ENCODE peak calls at places on chromosome 13, in eight cellular contexts. Y is body of pancreas, P is AG04450, V is astrocyte of the spinal cord, Q is breast epithelium, U is choroid plexus epithelial cell, H is WERI-Rb-1, O is psoas muscle. J is an unnamed sample.

GRCh38 chr13:50208826-50209335 is 193.6 kb downstream of the KCNRG start:
- DNase-seq in V (peak), P (peak), H (no peak), Q (peak), Y (peak), U (peak), O (peak), J (no peak)

GRCh38 chr13:104750377-104750776 is 1684.2 kb upstream of the SLC10A2 start:
- DNase-seq in H (no peak), Y (no peak), Q (no peak), U (peak), P (no peak), V (peak), O (no peak), J (no peak)

GRCh38 chr13:45063261-45063870 is 56.9 kb upstream of the GTF2F2 start:
- DNase-seq in Y (no peak), V (peak), H (no peak), P (no peak), U (no peak), O (no peak), Q (no peak), J (no peak)

GRCh38 chr13:47117268-47117667 is 220.4 kb upstream of the HTR2A start:
- DNase-seq in P (peak), H (no peak), V (peak), U (peak), Q (no peak), O (no peak), Y (no peak), J (no peak)

GRCh38 chr13:49869514-49869913 is 66.6 kb downstream of the SPRYD7 start:
- DNase-seq in P (no peak), O (no peak), Y (peak), H (peak), U (peak), Q (no peak), V (peak), J (no peak)

GRCh38 chr13:106533940-106534843 is 1.3 kb downstream of the EFNB2 start:
- DNase-seq in U (peak), Q (no peak), Y (peak), V (peak), O (peak), P (peak), H (peak), J (peak)

GRCh38 chr13:52845334-52845761 is 3.1 kb downstream of the PCDH8 start:
- DNase-seq in U (no peak), Q (no peak), P (no peak), Y (no peak), V (no peak), O (no peak), H (peak), J (peak)

GRCh38 chr13:46334008-46334407 is 53.0 kb downstream of the RUBCNL start:
- DNase-seq in O (no peak), H (no peak), U (no peak), P (no peak), Q (no peak), Y (no peak), V (no peak), J (peak)

GRCh38 chr13:65964672-65965071 is 1265.5 kb downstream of the PCDH9 start:
- DNase-seq in V (no peak), Q (no peak), Y (no peak), H (no peak), P (no peak), O (no peak), U (no peak), J (no peak)

GRCh38 chr13:31208554-31209122 is 8.9 kb downstream of the B3GLCT start:
- DNase-seq in Q (no peak), U (no peak), V (no peak), P (no peak), O (no peak), H (no peak), Y (no peak), J (no peak)

GRCh38 chr13:34926513-34926912 is 15.6 kb upstream of the NBEA start:
- DNase-seq in P (no peak), Y (no peak), H (no peak), Q (no peak), O (no peak), U (peak), V (peak), J (no peak)

GRCh38 chr13:105735269-105735668 is 800.2 kb downstream of the EFNB2 start:
- DNase-seq in Q (no peak), P (no peak), Y (no peak), V (peak), U (peak), H (no peak), O (no peak), J (no peak)

GRCh38 chr13:49371943-49372636 is 71.8 kb downstream of the CAB39L start:
- DNase-seq in P (no peak), Y (no peak), O (no peak), H (no peak), U (peak), V (peak), Q (no peak), J (no peak)

GRCh38 chr13:99378985-99379734 is 72.0 kb upstream of the GPR183 start:
- DNase-seq in Y (no peak), H (no peak), V (no peak), U (no peak), O (no peak), Q (no peak), P (no peak), J (no peak)

GRCh38 chr13:50684366-50684765 is 159.1 kb downstream of the DLEU7 start:
- DNase-seq in H (no peak), V (no peak), P (no peak), Y (peak), O (no peak), Q (no peak), U (no peak), J (no peak)

GRCh38 chr13:110388141-110388943 is 81.3 kb downstream of the COL4A2 start:
- DNase-seq in O (peak), P (no peak), H (no peak), Y (no peak), U (peak), V (peak), Q (no peak), J (no peak)

GRCh38 chr13:51207881-51208280 is 14.3 kb upstream of the FAM124A start:
- DNase-seq in V (no peak), O (no peak), H (no peak), P (no peak), Y (no peak), U (no peak), Q (no peak), J (no peak)

DNA sequence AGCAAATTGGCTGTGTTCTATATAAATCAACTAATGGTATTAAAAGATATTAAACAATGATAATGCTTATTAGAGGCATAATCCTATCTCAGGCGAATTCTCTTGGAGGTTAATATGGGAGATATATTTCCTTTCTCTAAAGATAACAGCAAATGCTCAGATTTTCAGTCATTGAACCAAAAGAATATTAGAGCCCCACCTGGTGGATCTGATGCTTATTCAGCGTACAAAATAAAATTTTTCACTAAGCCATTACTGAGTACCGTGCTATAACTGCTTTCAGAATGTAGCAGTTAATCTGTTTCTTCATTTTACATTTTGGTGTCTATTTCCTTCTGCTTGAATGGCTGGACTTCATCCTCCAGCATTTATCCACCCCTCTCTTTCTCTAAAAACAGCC is 143.3 kb upstream of the IPO5 start:
- DNase-seq in Y (no peak), O (no peak), P (no peak), V (peak), Q (no peak), U (peak), H (no peak), J (no peak)
- TF ChIP-seq CTCF in Y (no peak), O (peak), P (peak), V (peak), Q (no peak), U (peak), H (peak), J (no peak)

DNA sequence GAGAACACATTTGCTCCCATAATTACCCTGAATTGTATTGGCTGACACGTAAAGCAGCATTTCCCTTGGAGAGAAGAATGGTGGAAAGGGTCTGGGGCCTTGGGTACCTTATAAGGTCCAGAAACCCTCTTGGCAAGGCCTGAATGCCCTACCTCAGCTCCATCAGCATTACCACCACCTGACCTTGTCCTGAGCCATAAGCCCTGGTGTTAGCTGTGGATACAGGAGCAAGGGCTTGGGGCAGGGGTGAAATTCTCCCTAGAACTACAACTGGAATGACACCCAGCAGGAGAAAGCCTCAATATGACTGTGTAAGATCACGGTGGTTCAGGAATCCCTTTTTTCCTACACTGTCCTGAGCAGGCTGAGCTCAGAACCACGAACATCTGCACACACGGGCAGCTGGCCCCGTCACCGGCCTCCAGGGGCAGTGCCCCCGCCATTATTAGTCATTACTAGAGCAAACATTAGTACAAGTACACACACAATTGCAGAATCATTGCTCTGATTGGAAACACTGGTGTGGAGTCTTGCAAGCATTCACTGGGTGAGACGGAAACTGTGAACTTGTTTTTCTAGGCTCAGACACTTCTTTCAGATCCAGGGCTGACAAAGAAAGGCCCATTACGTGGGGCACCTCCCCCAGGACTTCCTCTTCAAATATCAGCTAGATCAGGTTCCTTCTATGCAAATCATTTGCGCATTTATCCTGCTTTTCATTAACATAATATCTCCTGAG is 26.7 kb upstream of the MTIF3 start:
- DNase-seq in Y (peak), V (peak), U (peak), P (peak), H (no peak), O (no peak), Q (peak), J (peak)
- TF ChIP-seq CTCF in Y (peak), V (no peak), U (no peak), P (no peak), H (no peak), O (no peak), Q (no peak), J (no peak)

GRCh38 chr13:114234645-114235421 is at the start of gene CDC16:
- DNase-seq in Q (peak), Y (peak), U (peak), O (peak), P (peak), V (peak), H (peak), J (peak)
- TF ChIP-seq CTCF in Q (no peak), Y (peak), U (no peak), O (peak), P (no peak), V (no peak), H (peak), J (no peak)

GRCh38 chr13:76884571-76885202 is 1.5 kb downstream of the KCTD12 start:
- DNase-seq in P (no peak), V (peak), O (no peak), Q (no peak), Y (peak), U (peak), H (no peak), J (no peak)

GRCh38 chr13:76886005-76886291 is 257 bp downstream of the KCTD12 start:
- DNase-seq in P (no peak), Q (no peak), U (no peak), V (no peak), O (no peak), H (no peak), Y (no peak), J (no peak)

GRCh38 chr13:76882431-76882830 is 3.8 kb downstream of the KCTD12 start:
- DNase-seq in P (no peak), V (peak), H (no peak), O (no peak), Y (peak), Q (no peak), U (peak), J (no peak)

GRCh38 chr13:76885203-76886004 is 801 bp downstream of the KCTD12 start:
- DNase-seq in H (peak), Q (peak), Y (peak), U (peak), O (peak), V (peak), P (no peak), J (peak)

GRCh38 chr13:76884167-76884566 is 2.0 kb downstream of the KCTD12 start:
- DNase-seq in Y (peak), Q (no peak), P (no peak), H (peak), U (peak), O (peak), V (peak), J (no peak)
- TF ChIP-seq CTCF in Y (no peak), Q (no peak), P (peak), H (peak), U (peak), O (no peak), V (peak), J (no peak)

DNA sequence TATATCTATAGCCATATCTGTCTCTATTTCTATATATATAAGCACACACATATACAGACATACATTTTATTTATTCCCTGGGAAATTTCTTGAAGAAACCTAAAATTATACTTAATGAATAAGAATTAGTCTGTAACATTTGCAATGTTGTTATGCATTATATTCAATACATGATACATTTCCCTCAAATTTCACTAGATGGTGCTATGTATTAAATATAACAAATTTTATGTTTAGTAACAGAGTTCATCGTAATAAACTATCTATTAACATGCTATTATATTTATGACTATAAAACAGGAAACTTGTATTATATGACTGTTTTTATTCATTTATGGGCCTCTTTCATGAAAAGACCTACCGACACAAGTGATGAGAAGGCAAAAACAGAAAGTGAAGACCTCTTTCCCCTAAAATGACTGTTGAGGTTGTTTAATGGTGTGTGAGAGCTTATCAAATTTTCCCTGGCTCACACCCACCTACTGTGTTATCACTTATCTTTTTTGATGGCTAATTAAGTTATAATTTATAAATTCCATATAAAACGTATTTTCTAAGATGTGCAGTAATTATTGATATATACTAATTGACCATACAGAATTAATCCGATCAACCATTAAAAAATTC is 881.9 kb downstream of the SLITRK6 start:
- DNase-seq in H (no peak), Y (no peak), U (peak), V (peak), O (no peak), P (no peak), Q (no peak), J (peak)
- TF ChIP-seq CTCF in H (no peak), Y (peak), U (peak), V (peak), O (peak), P (peak), Q (peak), J (peak)

GRCh38 chr13:101941095-101941777 is 460.6 kb downstream of the FGF14 start:
- DNase-seq in Q (no peak), Y (no peak), U (peak), O (no peak), V (peak), P (no peak), H (peak), J (no peak)
- TF ChIP-seq CTCF in Q (peak), Y (no peak), U (peak), O (no peak), V (peak), P (peak), H (peak), J (no peak)

GRCh38 chr13:29568731-29569130 is 26.8 kb downstream of the SLC7A1 start:
- DNase-seq in O (no peak), Y (no peak), V (no peak), Q (no peak), H (no peak), P (no peak), U (no peak), J (no peak)
- TF ChIP-seq CTCF in O (no peak), Y (no peak), V (no peak), Q (no peak), H (no peak), P (no peak), U (no peak), J (no peak)

GRCh38 chr13:70729369-70729768 is 621.1 kb upstream of the KLHL1 start:
- DNase-seq in O (no peak), V (no peak), H (no peak), Y (no peak), U (peak), P (no peak), Q (no peak), J (no peak)

DNA sequence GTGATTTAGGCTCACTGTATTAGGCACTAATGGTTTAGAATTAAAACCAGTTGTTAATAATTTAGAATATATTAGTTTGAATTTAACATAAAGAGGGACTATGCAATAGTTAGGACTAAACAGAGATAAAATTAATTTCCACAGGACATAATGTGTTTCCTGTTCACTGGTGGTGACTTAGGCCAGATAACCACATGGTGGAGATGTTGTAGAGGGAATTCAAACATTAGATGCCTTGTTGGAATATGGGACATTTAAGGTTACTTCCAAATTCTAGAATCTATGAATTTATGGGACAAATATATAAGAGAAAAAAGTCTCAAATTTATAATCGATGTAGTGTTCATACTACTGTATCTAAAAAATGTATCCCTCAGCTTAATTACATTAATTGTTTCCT is 615.5 kb upstream of the KLHL1 start:
- DNase-seq in V (peak), H (no peak), P (no peak), U (peak), Q (no peak), O (no peak), Y (no peak), J (no peak)
- TF ChIP-seq CTCF in V (peak), H (peak), P (peak), U (peak), Q (no peak), O (no peak), Y (no peak), J (no peak)

DNA sequence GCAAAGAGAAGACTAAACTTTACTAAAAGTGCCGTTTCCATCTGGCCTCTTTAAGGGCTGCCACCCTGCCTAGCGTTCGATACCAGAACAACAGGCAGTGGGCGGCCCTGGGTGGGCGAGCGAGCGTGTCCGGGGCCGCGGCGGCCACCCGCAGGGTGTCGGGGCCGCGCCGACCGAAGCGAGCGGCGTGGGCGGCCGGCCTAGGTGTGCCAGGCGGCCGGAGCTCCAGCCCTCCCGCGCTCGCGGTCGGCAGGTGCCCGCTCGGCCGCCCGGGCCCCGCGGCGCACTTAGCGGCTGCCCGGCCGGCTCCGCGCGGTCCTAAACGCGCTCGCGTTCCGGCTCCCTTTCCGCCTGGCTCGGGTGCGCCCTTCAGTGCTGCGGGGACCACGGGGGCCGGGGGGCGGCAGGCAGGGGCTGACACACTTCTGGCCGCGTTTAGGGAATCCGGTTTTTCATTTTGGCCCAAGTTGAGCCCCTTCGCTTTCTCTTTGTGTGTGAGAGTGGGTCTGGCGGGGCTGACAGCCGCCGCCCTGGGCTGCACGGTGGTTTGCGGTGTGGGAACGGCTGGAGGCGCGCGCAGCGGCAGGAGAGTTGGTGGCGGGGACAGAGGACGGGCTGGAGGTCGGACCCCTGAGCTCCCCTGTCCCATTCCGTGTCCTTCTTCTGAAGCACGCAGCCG is 2.9 kb downstream of the FGF9 start:
- DNase-seq in Q (no peak), V (no peak), H (no peak), O (peak), Y (peak), P (no peak), U (peak), J (peak)
- TF ChIP-seq CTCF in Q (no peak), V (no peak), H (peak), O (peak), Y (peak), P (no peak), U (peak), J (peak)

GRCh38 chr13:40340368-40341085 is 325.9 kb downstream of the FOXO1 start:
- DNase-seq in V (no peak), H (no peak), P (no peak), Y (peak), Q (no peak), U (peak), O (no peak), J (no peak)
- TF ChIP-seq CTCF in V (no peak), H (no peak), P (no peak), Y (peak), Q (no peak), U (peak), O (no peak), J (no peak)

J was measured in GM13977.